ENCODE peak calls at places on chromosomes 11 and 22, in seven cellular contexts. Q is activated T-cell treated with anti-CD3 and anti-CD28 coated beads, Interleukin-2, amount 50 U/mL, for 72 hours; J is activated CD8-positive, alpha-beta memory T cell treated with anti-CD3 and anti-CD28 coated beads, Interleukin-2, amount 50 U/mL, for 48 hours; S is BJ; R is left lung; O is mucosa of gallbladder; B is activated CD4-positive, alpha-beta T cell treated with anti-CD3 and anti-CD28 coated beads for 48 hours. K is an unnamed sample.

GRCh38 chr22:29056472-29056871 is 5.2 kb downstream of the C22orf31 start:
- DNase-seq in Q (no peak), J (no peak), S (no peak), R (no peak), O (no peak), B (no peak), K (no peak)

GRCh38 chr11:57144531-57145320 is 37.0 kb upstream of the LRRC55 start:
- DNase-seq in Q (no peak), J (no peak), S (no peak), R (no peak), O (no peak), B (no peak), K (no peak)

GRCh38 chr11:72162891-72163492 is 27.5 kb downstream of the FOLR3 start:
- DNase-seq in Q (no peak), J (no peak), S (no peak), R (no peak), O (no peak), B (no peak), K (no peak)

GRCh38 chr11:66715346-66716085 is 13.5 kb downstream of the SPTBN2 start:
- DNase-seq in Q (no peak), J (no peak), S (no peak), R (no peak), O (no peak), B (no peak), K (no peak)

GRCh38 chr11:58740447-58740846 is 8.7 kb upstream of the GLYAT start:
- DNase-seq in Q (no peak), J (no peak), S (no peak), R (no peak), O (no peak), B (no peak), K (no peak)

GRCh38 chr11:128921790-128922189 is 20.9 kb downstream of the TP53AIP1 start:
- DNase-seq in Q (no peak), J (no peak), S (no peak), R (no peak), O (no peak), B (no peak), K (no peak)

GRCh38 chr11:76139317-76139716 is 67.0 kb downstream of the WNT11 start:
- DNase-seq in Q (no peak), J (no peak), S (no peak), R (no peak), O (no peak), B (no peak), K (no peak)

GRCh38 chr11:33262016-33262638 is 4.9 kb downstream of the HIPK3 start:
- DNase-seq in Q (no peak), J (no peak), S (no peak), R (no peak), O (no peak), B (no peak), K (no peak)

GRCh38 chr11:125055107-125055715 is 7.9 kb upstream of the SLC37A2 start:
- DNase-seq in Q (no peak), J (no peak), S (no peak), R (no peak), O (no peak), B (no peak), K (no peak)

K was measured in amygdala.